ENCODE peak calls at places on chromosomes 2 and 18, in six cellular contexts. One of them, this sample, is unnamed.
A peak's percentile ranks its signal among the peaks of the same experiment; 100 is the strongest.

GRCh38 chr2:28587526-28588230 is 91.8 kb downstream of the PLB1 start:
- DNase-seq in A549: no peak
- DNase-seq in foreskin keratinocyte: no peak
- DNase-seq in astrocyte: no peak
- DNase-seq in ovary: no peak
- DNase-seq in psoas muscle: peak; percentile 79
- DNase-seq in this sample: no peak

GRCh38 chr2:160139350-160139749 is 60.7 kb downstream of the ITGB6 start:
- DNase-seq in ovary: no peak
- DNase-seq in foreskin keratinocyte: no peak
- DNase-seq in astrocyte: no peak
- DNase-seq in A549: no peak
- DNase-seq in psoas muscle: no peak
- DNase-seq in this sample: no peak

GRCh38 chr18:4068552-4069158 is 386.5 kb downstream of the DLGAP1 start:
- DNase-seq in ovary: no peak
- DNase-seq in foreskin keratinocyte: peak; percentile 38
- DNase-seq in A549: peak; percentile 65
- DNase-seq in psoas muscle: no peak
- DNase-seq in astrocyte: peak; percentile 22
- DNase-seq in this sample: peak; percentile 33

GRCh38 chr18:30485078-30485477 is 557.5 kb downstream of the DSC3 start:
- DNase-seq in ovary: no peak
- DNase-seq in astrocyte: peak; percentile 17
- DNase-seq in foreskin keratinocyte: peak; percentile 71
- DNase-seq in A549: no peak
- DNase-seq in psoas muscle: no peak
- DNase-seq in this sample: no peak

GRCh38 chr2:29562896-29563295 is 358.5 kb downstream of the ALK start:
- DNase-seq in astrocyte: peak; percentile 39
- DNase-seq in foreskin keratinocyte: no peak
- DNase-seq in A549: no peak
- DNase-seq in psoas muscle: no peak
- DNase-seq in ovary: no peak
- DNase-seq in this sample: no peak

GRCh38 chr18:70132999-70133398 is 72.5 kb downstream of the RTTN start:
- DNase-seq in ovary: no peak
- DNase-seq in A549: peak; percentile 33
- DNase-seq in foreskin keratinocyte: peak; percentile 40
- DNase-seq in astrocyte: peak; percentile 94
- DNase-seq in psoas muscle: no peak
- DNase-seq in this sample: no peak

GRCh38 chr2:203532957-203533695 is 2.0 kb downstream of the RAPH1 start:
- DNase-seq in A549: peak; percentile 10
- DNase-seq in foreskin keratinocyte: no peak
- DNase-seq in ovary: no peak
- DNase-seq in astrocyte: peak; percentile 51
- DNase-seq in psoas muscle: no peak
- DNase-seq in this sample: peak; percentile 22

GRCh38 chr2:236731767-236732580 is 162.3 kb downstream of the ACKR3 start:
- DNase-seq in foreskin keratinocyte: peak; percentile 76
- DNase-seq in psoas muscle: peak; percentile 90
- DNase-seq in ovary: peak; percentile 28
- DNase-seq in astrocyte: peak; percentile 25
- DNase-seq in A549: peak; percentile 36
- DNase-seq in this sample: peak; percentile 53

GRCh38 chr2:27890146-27891062 is at the start of the genes BABAM2 and RBKS:
- DNase-seq in psoas muscle: peak; percentile 94
- DNase-seq in A549: peak; percentile 91
- DNase-seq in foreskin keratinocyte: peak; percentile 72
- DNase-seq in astrocyte: peak; percentile 72
- DNase-seq in ovary: peak; percentile 87
- DNase-seq in this sample: peak; percentile 92

GRCh38 chr18:26332991-26333390 is 106.7 kb downstream of the TAF4B start:
- DNase-seq in astrocyte: no peak
- DNase-seq in foreskin keratinocyte: no peak
- DNase-seq in A549: no peak
- DNase-seq in ovary: no peak
- DNase-seq in psoas muscle: no peak
- DNase-seq in this sample: no peak

GRCh38 chr2:120556908-120557307 is 178.8 kb upstream of the GLI2 start:
- DNase-seq in psoas muscle: no peak
- DNase-seq in astrocyte: no peak
- DNase-seq in A549: no peak
- DNase-seq in ovary: no peak
- DNase-seq in foreskin keratinocyte: no peak
- DNase-seq in this sample: no peak

GRCh38 chr2:44291281-44292248 is 16.3 kb downstream of the SLC3A1 start:
- DNase-seq in ovary: no peak
- DNase-seq in psoas muscle: peak; percentile 52
- DNase-seq in astrocyte: peak; percentile 93
- DNase-seq in A549: peak; percentile 99
- DNase-seq in foreskin keratinocyte: peak; percentile 91
- DNase-seq in this sample: peak; percentile 63

GRCh38 chr2:236237468-236238190 is 26.6 kb downstream of the ASB18 start:
- DNase-seq in ovary: no peak
- DNase-seq in A549: no peak
- DNase-seq in foreskin keratinocyte: no peak
- DNase-seq in psoas muscle: peak; percentile 68
- DNase-seq in astrocyte: no peak
- DNase-seq in this sample: no peak

GRCh38 chr2:200761168-200761715 is 50.5 kb upstream of the BZW1 start:
- DNase-seq in ovary: no peak
- DNase-seq in astrocyte: peak; percentile 67
- DNase-seq in foreskin keratinocyte: no peak
- DNase-seq in psoas muscle: no peak
- DNase-seq in A549: no peak
- DNase-seq in this sample: no peak

GRCh38 chr2:149572102-149572953 is 15.2 kb downstream of the MMADHC start:
- DNase-seq in astrocyte: no peak
- DNase-seq in psoas muscle: no peak
- DNase-seq in foreskin keratinocyte: no peak
- DNase-seq in ovary: no peak
- DNase-seq in A549: no peak
- DNase-seq in this sample: no peak

GRCh38 chr2:218694405-218695145 is 16.1 kb upstream of the TTLL4 start:
- DNase-seq in psoas muscle: no peak
- DNase-seq in foreskin keratinocyte: no peak
- DNase-seq in A549: no peak
- DNase-seq in ovary: no peak
- DNase-seq in astrocyte: peak; percentile 30
- DNase-seq in this sample: no peak

GRCh38 chr2:239630618-239631286 is 229.9 kb upstream of the HDAC4 start:
- DNase-seq in astrocyte: peak; percentile 78
- DNase-seq in foreskin keratinocyte: peak; percentile 58
- DNase-seq in ovary: no peak
- DNase-seq in psoas muscle: peak; percentile 83
- DNase-seq in A549: peak; percentile 87
- DNase-seq in this sample: peak; percentile 75

GRCh38 chr2:10449838-10450691 is 1.9 kb upstream of the ODC1 start:
- DNase-seq in A549: peak; percentile 80
- DNase-seq in ovary: no peak
- DNase-seq in psoas muscle: no peak
- DNase-seq in astrocyte: no peak
- DNase-seq in foreskin keratinocyte: peak; percentile 47
- DNase-seq in this sample: no peak

GRCh38 chr18:46070683-46071614 is 1.1 kb downstream of the PSTPIP2 start:
- DNase-seq in foreskin keratinocyte: no peak
- DNase-seq in ovary: no peak
- DNase-seq in psoas muscle: no peak
- DNase-seq in A549: no peak
- DNase-seq in astrocyte: no peak
- DNase-seq in this sample: no peak

GRCh38 chr18:3205239-3205638 is 14.5 kb downstream of the MYOM1 start:
- DNase-seq in psoas muscle: no peak
- DNase-seq in ovary: no peak
- DNase-seq in A549: no peak
- DNase-seq in foreskin keratinocyte: no peak
- DNase-seq in astrocyte: no peak
- DNase-seq in this sample: no peak

GRCh38 chr2:143955416-143956075 is 564.4 kb downstream of the ZEB2 start:
- DNase-seq in A549: no peak
- DNase-seq in psoas muscle: no peak
- DNase-seq in ovary: no peak
- DNase-seq in foreskin keratinocyte: peak; percentile 70
- DNase-seq in astrocyte: peak; percentile 83
- DNase-seq in this sample: no peak

GRCh38 chr2:241036397-241036963 is 38.1 kb downstream of the SNED1 start:
- DNase-seq in A549: no peak
- DNase-seq in psoas muscle: no peak
- DNase-seq in astrocyte: no peak
- DNase-seq in foreskin keratinocyte: no peak
- DNase-seq in ovary: no peak
- DNase-seq in this sample: peak; percentile 34

GRCh38 chr18:63578357-63578958 is 8.7 kb upstream of the SERPINB13 start:
- DNase-seq in A549: peak; percentile 37
- DNase-seq in ovary: no peak
- DNase-seq in psoas muscle: no peak
- DNase-seq in foreskin keratinocyte: peak; percentile 25
- DNase-seq in astrocyte: no peak
- DNase-seq in this sample: no peak

GRCh38 chr18:71221405-71221804 is 932.6 kb downstream of the SOCS6 start:
- DNase-seq in ovary: no peak
- DNase-seq in astrocyte: no peak
- DNase-seq in A549: no peak
- DNase-seq in psoas muscle: no peak
- DNase-seq in foreskin keratinocyte: no peak
- DNase-seq in this sample: no peak

GRCh38 chr2:202140522-202141292 is 67.7 kb downstream of the KIAA2012 start:
- DNase-seq in A549: no peak
- DNase-seq in ovary: no peak
- DNase-seq in psoas muscle: no peak
- DNase-seq in foreskin keratinocyte: no peak
- DNase-seq in astrocyte: peak; percentile 79
- DNase-seq in this sample: no peak

GRCh38 chr2:155372969-155373368 is 674.5 kb downstream of the KCNJ3 start:
- DNase-seq in A549: peak; percentile 22
- DNase-seq in psoas muscle: no peak
- DNase-seq in astrocyte: peak; percentile 1
- DNase-seq in ovary: no peak
- DNase-seq in foreskin keratinocyte: peak; percentile 17
- DNase-seq in this sample: no peak

GRCh38 chr2:207711750-207712487 is 479 bp downstream of the CCNYL1 start:
- DNase-seq in foreskin keratinocyte: peak; percentile 36
- DNase-seq in ovary: peak; percentile 24
- DNase-seq in astrocyte: peak; percentile 30
- DNase-seq in A549: no peak
- DNase-seq in psoas muscle: peak; percentile 69
- DNase-seq in this sample: peak; percentile 59

GRCh38 chr2:212892193-212892592 is 259.2 kb downstream of the IKZF2 start:
- DNase-seq in A549: peak; percentile 31
- DNase-seq in ovary: no peak
- DNase-seq in psoas muscle: no peak
- DNase-seq in astrocyte: peak; percentile 38
- DNase-seq in foreskin keratinocyte: no peak
- DNase-seq in this sample: no peak

GRCh38 chr18:48336332-48336731 is 72.9 kb downstream of the ZBTB7C start:
- DNase-seq in A549: no peak
- DNase-seq in astrocyte: no peak
- DNase-seq in psoas muscle: no peak
- DNase-seq in foreskin keratinocyte: no peak
- DNase-seq in ovary: no peak
- DNase-seq in this sample: no peak
- TF ChIP-seq CTCF in A549: no peak
- TF ChIP-seq CTCF in astrocyte: no peak
- TF ChIP-seq CTCF in psoas muscle: peak; percentile 4
- TF ChIP-seq CTCF in foreskin keratinocyte: peak; percentile 65
- TF ChIP-seq CTCF in ovary: no peak
- TF ChIP-seq CTCF in this sample: no peak

GRCh38 chr18:74283255-74283554 is 8.6 kb downstream of the CYB5A start:
- DNase-seq in psoas muscle: no peak
- DNase-seq in foreskin keratinocyte: no peak
- DNase-seq in ovary: no peak
- DNase-seq in A549: no peak
- DNase-seq in astrocyte: no peak
- DNase-seq in this sample: no peak
- H3K27ac ChIP-seq in psoas muscle: no peak overlapping the region
- H3K27ac ChIP-seq in foreskin keratinocyte: no peak overlapping the region
- H3K27ac ChIP-seq in ovary: peak overlapping the region; percentile 5
- H3K27ac ChIP-seq in A549: peak overlapping the region; percentile 33
- H3K27ac ChIP-seq in astrocyte: no peak overlapping the region
- H3K27ac ChIP-seq in this sample: no peak overlapping the region

DNA sequence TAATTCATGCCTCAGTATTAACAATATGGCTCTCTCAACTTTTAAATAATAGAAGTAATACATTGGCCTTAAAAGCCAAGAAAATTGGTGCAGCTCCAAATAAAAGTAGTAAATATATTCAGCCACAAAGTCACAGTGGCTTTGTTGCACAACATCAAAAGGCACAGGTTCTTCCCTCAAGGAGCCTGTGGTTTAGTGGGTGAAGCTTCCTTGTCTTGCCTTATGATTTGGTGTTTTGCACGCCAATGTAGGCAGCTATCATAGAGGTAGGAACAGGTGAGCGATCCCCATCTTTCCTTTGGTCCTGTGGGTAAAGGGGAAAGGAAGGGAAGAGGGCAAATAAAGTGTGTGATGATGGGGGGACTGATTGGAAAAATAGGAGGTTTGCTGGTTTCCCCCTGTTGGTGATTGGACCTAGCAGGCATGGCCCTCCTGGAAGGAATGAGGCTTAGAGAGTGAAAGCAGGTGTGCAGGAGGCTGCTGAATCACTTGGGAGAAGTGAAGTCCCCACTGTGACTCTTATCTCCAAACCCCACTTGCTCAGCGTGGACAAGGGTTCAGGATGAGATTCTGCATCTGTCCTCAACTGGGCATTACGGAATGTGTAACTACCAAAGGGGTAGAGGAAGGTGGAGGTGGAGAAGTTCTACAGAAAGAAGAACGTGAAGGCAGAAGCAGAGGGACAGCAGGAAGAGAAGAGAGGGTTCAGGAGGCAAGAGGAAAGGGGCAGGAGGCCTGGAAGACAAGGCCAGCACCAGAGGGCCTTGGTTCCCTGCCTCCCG is 20.1 kb upstream of the TNP1 start:
- DNase-seq in ovary: no peak
- DNase-seq in psoas muscle: no peak
- DNase-seq in foreskin keratinocyte: no peak
- DNase-seq in astrocyte: no peak
- DNase-seq in A549: no peak
- DNase-seq in this sample: no peak
- TF ChIP-seq CTCF in ovary: no peak
- TF ChIP-seq CTCF in psoas muscle: no peak
- TF ChIP-seq CTCF in foreskin keratinocyte: no peak
- TF ChIP-seq CTCF in astrocyte: no peak
- TF ChIP-seq CTCF in A549: no peak
- TF ChIP-seq CTCF in this sample: no peak

DNA sequence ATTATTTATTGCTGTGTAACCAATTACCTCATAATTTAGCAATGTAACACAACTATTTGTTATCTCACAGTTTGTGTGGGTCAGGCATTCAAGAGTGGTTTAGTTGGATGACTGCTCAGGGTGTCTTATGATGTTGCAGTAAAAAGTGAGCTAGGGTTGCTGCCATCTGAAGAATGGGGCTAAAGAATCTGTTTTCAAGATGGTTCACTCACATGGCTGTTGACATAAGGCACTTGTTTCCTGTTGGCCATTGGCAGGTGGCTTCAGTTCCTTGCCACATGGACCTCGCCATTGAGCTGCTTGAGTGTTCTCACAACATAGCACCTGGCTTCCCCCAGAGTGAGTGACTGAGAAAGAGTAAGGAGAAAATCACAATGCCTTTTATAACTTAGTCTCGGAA is 123.2 kb downstream of the TMEM17 start:
- DNase-seq in astrocyte: peak; percentile 82
- DNase-seq in foreskin keratinocyte: no peak
- DNase-seq in psoas muscle: no peak
- DNase-seq in A549: no peak
- DNase-seq in ovary: no peak
- DNase-seq in this sample: no peak
- H3K27ac ChIP-seq in astrocyte: no peak overlapping the region
- H3K27ac ChIP-seq in foreskin keratinocyte: no peak overlapping the region
- H3K27ac ChIP-seq in psoas muscle: no peak overlapping the region
- H3K27ac ChIP-seq in A549: no peak overlapping the region
- H3K27ac ChIP-seq in ovary: no peak overlapping the region
- H3K27ac ChIP-seq in this sample: no peak overlapping the region